ENCODE peak calls at places on chromosome 14, in five cellular contexts. V is CMK, S is hippocampal formation, X is ELR, E is AG04450. G is an unnamed sample.
A peak's percentile ranks its signal among the peaks of the same experiment; 100 is the strongest.

GRCh38 chr14:76203086-76204001 is 51.6 kb downstream of the GPATCH2L start:
- DNase-seq in S (no peak), V (no peak), X (peak; percentile 97), E (peak; percentile 96), G (no peak)

GRCh38 chr14:95895720-95896119 is 19.1 kb downstream of the TUNAR start:
- DNase-seq in X (peak; percentile 55), V (no peak), S (no peak), E (no peak), G (no peak)

GRCh38 chr14:74955229-74955999 is at the start of gene PGF:
- DNase-seq in X (peak; percentile 67), V (no peak), S (peak; percentile 16), E (no peak), G (no peak)

GRCh38 chr14:94702629-94703028 is 67.3 kb downstream of the GSC start:
- DNase-seq in V (no peak), S (no peak), X (peak; percentile 46), E (no peak), G (no peak)

GRCh38 chr14:90829677-90830076 is 13.4 kb upstream of the TTC7B start:
- DNase-seq in E (no peak), S (no peak), X (no peak), V (no peak), G (no peak)

GRCh38 chr14:100106661-100107112 is 41.5 kb downstream of the EVL start:
- DNase-seq in V (no peak), E (no peak), S (no peak), X (no peak), G (no peak)

GRCh38 chr14:99571303-99571986 is 32.6 kb downstream of the CCDC85C start:
- DNase-seq in V (no peak), X (no peak), E (no peak), S (no peak), G (no peak)

GRCh38 chr14:104882325-104882973 is 17.4 kb downstream of the CEP170B start:
- DNase-seq in S (no peak), V (no peak), E (no peak), X (peak; percentile 48), G (no peak)

GRCh38 chr14:88546621-88547385 is 8.0 kb downstream of the PTPN21 start:
- DNase-seq in E (peak; percentile 58), V (no peak), X (no peak), S (no peak), G (no peak)

GRCh38 chr14:23694085-23694975 is 58.2 kb downstream of the DHRS2 start:
- DNase-seq in V (no peak), S (no peak), E (no peak), X (no peak), G (no peak)

GRCh38 chr14:55582741-55583140 is 2.7 kb downstream of the KTN1 start:
- DNase-seq in S (no peak), X (no peak), V (no peak), E (no peak), G (no peak)

GRCh38 chr14:54175298-54175942 is 218.8 kb upstream of the BMP4 start:
- DNase-seq in E (peak; percentile 43), X (peak; percentile 82), S (peak; percentile 26), V (peak; percentile 7), G (no peak)

GRCh38 chr14:72550513-72550912 is 343.4 kb downstream of the DPF3 start:
- DNase-seq in V (no peak), X (no peak), E (no peak), S (no peak), G (no peak)

GRCh38 chr14:38042356-38042755 is 165.3 kb upstream of the SSTR1 start:
- DNase-seq in V (no peak), X (peak; percentile 88), E (no peak), S (no peak), G (no peak)

GRCh38 chr14:31090872-31091764 is 64.9 kb upstream of the STRN3 start:
- DNase-seq in V (no peak), S (no peak), E (peak; percentile 77), X (peak; percentile 92), G (no peak)

GRCh38 chr14:93970589-93970966 is 5.8 kb downstream of the ASB2 start:
- DNase-seq in V (no peak), X (peak; percentile 51), E (no peak), S (no peak), G (no peak)

GRCh38 chr14:103891667-103892215 is 36.5 kb upstream of the TDRD9 start:
- DNase-seq in E (no peak), V (no peak), X (no peak), S (no peak), G (no peak)

GRCh38 chr14:77868552-77869300 is 68.8 kb downstream of the ADCK1 start:
- DNase-seq in V (no peak), E (no peak), S (no peak), X (no peak), G (no peak)

GRCh38 chr14:80726211-80726610 is 215.3 kb downstream of the CEP128 start:
- DNase-seq in E (no peak), X (no peak), S (no peak), V (no peak), G (no peak)

GRCh38 chr14:91891721-91892220 is 24.4 kb upstream of the TC2N start:
- DNase-seq in X (no peak), V (no peak), E (no peak), S (peak; percentile 79), G (no peak)

GRCh38 chr14:64611358-64612020 is 61.7 kb downstream of the PPP1R36 start:
- DNase-seq in X (no peak), S (no peak), V (no peak), E (peak; percentile 27), G (no peak)

GRCh38 chr14:64195194-64195593 is 99.0 kb downstream of the ESR2 start:
- DNase-seq in S (no peak), X (no peak), V (no peak), E (no peak), G (no peak)

GRCh38 chr14:99568567-99569560 is 35.1 kb downstream of the CCDC85C start:
- DNase-seq in E (no peak), S (no peak), V (peak; percentile 63), X (peak; percentile 43), G (no peak)

GRCh38 chr14:22483863-22484593 is 105.0 kb downstream of the DAD1 start:
- DNase-seq in X (no peak), E (no peak), V (no peak), S (no peak), G (no peak)

GRCh38 chr14:102325791-102326345 is 6.3 kb downstream of the ZNF839 start:
- DNase-seq in E (no peak), X (no peak), S (no peak), V (no peak), G (no peak)

GRCh38 chr14:53793790-53794560 is 162.7 kb downstream of the BMP4 start:
- DNase-seq in V (no peak), X (no peak), S (peak; percentile 25), E (no peak), G (no peak)

GRCh38 chr14:67425603-67426002 is 13.6 kb upstream of the PLEK2 start:
- DNase-seq in V (no peak), S (no peak), X (no peak), E (no peak), G (no peak)

GRCh38 chr14:98348505-98348904 is 923.5 kb downstream of the BCL11B start:
- DNase-seq in S (no peak), X (no peak), V (no peak), E (no peak), G (no peak)

GRCh38 chr14:79016828-79017505 is 846.8 kb downstream of the NRXN3 start:
- DNase-seq in S (no peak), X (peak; percentile 88), V (no peak), E (peak; percentile 72), G (no peak)

GRCh38 chr14:91149462-91149861 is 35.6 kb downstream of the DGLUCY start:
- DNase-seq in V (no peak), S (no peak), X (peak; percentile 97), E (peak; percentile 99), G (no peak)

GRCh38 chr14:55572578-55572977 is 7.4 kb upstream of the KTN1 start:
- DNase-seq in V (no peak), E (no peak), S (no peak), X (no peak), G (no peak)

GRCh38 chr14:93984987-93985410 is 8.6 kb upstream of the ASB2 start:
- DNase-seq in V (no peak), S (no peak), E (peak; percentile 85), X (peak; percentile 84), G (no peak)

GRCh38 chr14:74362361-74362915 is 14.2 kb downstream of the VRTN start:
- DNase-seq in X (peak; percentile 79), S (peak; percentile 52), E (peak; percentile 34), V (peak; percentile 21), G (peak; percentile 83)

GRCh38 chr14:102320033-102320660 is 601 bp downstream of the ZNF839 start:
- DNase-seq in X (peak; percentile 73), E (no peak), S (no peak), V (no peak), G (no peak)

GRCh38 chr14:24339284-24340151 is at the start of gene RIPK3:
- DNase-seq in E (no peak), X (no peak), S (no peak), V (no peak), G (no peak)

GRCh38 chr14:68449565-68450295 is 343.1 kb downstream of the ZFP36L1 start:
- DNase-seq in X (no peak), S (no peak), V (no peak), E (no peak), G (no peak)

GRCh38 chr14:33762462-33762861 is 188.4 kb downstream of the EGLN3 start:
- DNase-seq in V (no peak), S (no peak), E (no peak), X (no peak), G (no peak)

GRCh38 chr14:94569381-94570001 is 8.2 kb downstream of the SERPINA4 start:
- DNase-seq in S (no peak), X (no peak), E (no peak), V (no peak), G (no peak)